ENCODE peak calls at places on chromosomes 1 and 21, in ten cellular contexts. A is KG1; D is AG09309; P is stimulated activated CD4-positive, alpha-beta T cell treated with anti-CD3 and anti-CD28 coated beads, Interleukin-12 subunit alpha, Interleukin-12 subunit beta, amount 100 ng/mL, for 4 hours; V is activated CD4-positive, alpha-beta T cell treated with anti-CD3 and anti-CD28 coated beads, Interleukin-2, amount 50 U/mL, for 48 hours; H is KBM-7; Z is CD8-positive, alpha-beta T cell; N is stimulated activated CD8-positive, alpha-beta memory T cell treated with anti-CD3 and anti-CD28 coated beads, Interleukin-4, amount 100 ng/mL, for 4 hours; I is amniotic stem cell; L is GM12864. T is an unnamed sample.

GRCh38 chr1:228161866-228162265 is 3.7 kb upstream of the IBA57 start:
- DNase-seq in P (no peak), D (no peak), L (no peak), V (no peak), H (no peak), I (no peak), Z (no peak), A (no peak), N (no peak), T (no peak)

GRCh38 chr21:14453339-14453738 is 70.4 kb upstream of the HSPA13 start:
- DNase-seq in N (no peak), Z (no peak), L (peak; percentile 67), D (no peak), P (no peak), I (no peak), H (peak; percentile 37), V (peak; percentile 30), A (no peak), T (no peak)

GRCh38 chr1:2612591-2613365 is 20.0 kb downstream of the MMEL1 start:
- DNase-seq in N (no peak), A (no peak), P (no peak), I (no peak), D (no peak), Z (no peak), V (no peak), L (no peak), H (no peak), T (no peak)

GRCh38 chr21:29258626-29259335 is 39.9 kb upstream of the BACH1 start:
- DNase-seq in D (peak; percentile 74), N (no peak), A (no peak), H (no peak), Z (no peak), L (no peak), P (no peak), I (peak; percentile 58), V (no peak), T (peak; percentile 89)

GRCh38 chr1:53783056-53783455 is 44.1 kb upstream of the GLIS1 start:
- DNase-seq in A (no peak), N (no peak), D (no peak), H (no peak), L (no peak), V (peak; percentile 19), Z (no peak), I (no peak), P (no peak), T (no peak)

GRCh38 chr1:244347942-244348341 is 103.8 kb downstream of the ADSS2 start:
- DNase-seq in H (no peak), A (no peak), L (no peak), N (no peak), I (no peak), V (no peak), D (no peak), P (no peak), Z (no peak), T (peak; percentile 26)

GRCh38 chr1:240155605-240156004 is 63.9 kb downstream of the FMN2 start:
- DNase-seq in V (no peak), A (no peak), D (no peak), N (no peak), H (no peak), I (no peak), Z (no peak), L (no peak), P (no peak), T (no peak)

GRCh38 chr1:185813401-185813979 is 79.3 kb downstream of the HMCN1 start:
- DNase-seq in P (no peak), L (peak; percentile 3), D (peak; percentile 35), I (peak; percentile 42), N (no peak), A (no peak), H (peak; percentile 37), V (no peak), Z (no peak), T (peak; percentile 80)

GRCh38 chr21:46379691-46380090 is 55.7 kb downstream of the PCNT start:
- DNase-seq in A (no peak), V (no peak), Z (no peak), H (no peak), P (no peak), N (no peak), L (no peak), D (no peak), I (no peak), T (no peak)

GRCh38 chr1:28086651-28087050 is 1.8 kb downstream of the EYA3 start:
- DNase-seq in H (no peak), N (no peak), I (no peak), L (no peak), A (no peak), D (no peak), V (no peak), P (no peak), Z (no peak), T (no peak)

GRCh38 chr1:182169203-182169602 is 107.7 kb upstream of the ZNF648 start:
- DNase-seq in D (no peak), V (no peak), H (no peak), N (no peak), I (no peak), Z (no peak), L (no peak), A (no peak), P (no peak), T (no peak)

GRCh38 chr1:178055093-178055492 is 38.8 kb upstream of the RASAL2 start:
- DNase-seq in P (no peak), I (no peak), L (no peak), N (no peak), A (peak; percentile 22), H (peak; percentile 74), Z (no peak), D (no peak), V (no peak), T (peak; percentile 86)

GRCh38 chr1:54255026-54255425 is 55.1 kb downstream of the MRPL37 start:
- DNase-seq in H (no peak), V (no peak), P (no peak), D (no peak), L (no peak), A (no peak), I (no peak), Z (no peak), N (no peak), T (no peak)

GRCh38 chr1:192630521-192631287 is 5.2 kb upstream of the RGS13 start:
- DNase-seq in D (no peak), A (no peak), P (no peak), H (no peak), V (no peak), L (no peak), I (no peak), N (no peak), Z (no peak), T (no peak)

GRCh38 chr1:177091036-177091435 is 73.5 kb downstream of the ASTN1 start:
- DNase-seq in H (no peak), L (no peak), I (no peak), A (no peak), D (no peak), Z (no peak), V (no peak), N (no peak), P (no peak), T (peak; percentile 14)

GRCh38 chr1:172537366-172537765 is 4.4 kb downstream of the SUCO start:
- DNase-seq in I (no peak), N (no peak), Z (no peak), H (no peak), L (no peak), V (no peak), D (no peak), A (no peak), P (no peak), T (peak; percentile 6)

GRCh38 chr1:169235568-169235967 is 129.1 kb downstream of the ATP1B1 start:
- DNase-seq in H (no peak), P (no peak), A (no peak), N (no peak), I (no peak), V (no peak), D (no peak), L (no peak), Z (no peak), T (no peak)

GRCh38 chr21:15159382-15160020 is 94.7 kb upstream of the NRIP1 start:
- DNase-seq in L (no peak), I (no peak), A (no peak), P (no peak), N (no peak), H (no peak), D (no peak), V (no peak), Z (no peak), T (no peak)

GRCh38 chr1:168613038-168613451 is 36.6 kb downstream of the XCL1 start:
- DNase-seq in H (no peak), N (no peak), A (no peak), V (no peak), P (no peak), D (no peak), L (no peak), I (no peak), Z (no peak), T (no peak)

GRCh38 chr1:209302777-209303642 is 280.5 kb upstream of the CAMK1G start:
- DNase-seq in V (no peak), D (no peak), L (no peak), P (no peak), I (no peak), N (no peak), A (no peak), Z (no peak), H (no peak), T (peak; percentile 14)

GRCh38 chr1:246837418-246838117 is 94.2 kb downstream of the AHCTF1 start:
- DNase-seq in L (no peak), D (no peak), Z (no peak), P (no peak), I (no peak), H (no peak), N (no peak), A (no peak), V (no peak), T (peak; percentile 57)

GRCh38 chr21:44436958-44437357 is 18.4 kb upstream of the LRRC3 start:
- DNase-seq in H (no peak), A (no peak), V (no peak), Z (no peak), I (no peak), N (no peak), P (no peak), L (no peak), D (no peak), T (no peak)

GRCh38 chr1:87399701-87400100 is 71.0 kb downstream of the LMO4 start:
- DNase-seq in L (no peak), H (no peak), I (no peak), V (no peak), N (no peak), D (no peak), A (no peak), Z (no peak), P (no peak), T (no peak)

GRCh38 chr1:44677201-44677520 is 2.6 kb downstream of the ARMH1 start:
- DNase-seq in L (peak; percentile 41), P (no peak), Z (no peak), V (no peak), A (no peak), H (peak; percentile 69), N (no peak), D (no peak), I (no peak), T (peak; percentile 66)

GRCh38 chr1:121471517-121471916 is 286.7 kb downstream of the SRGAP2C start:
- DNase-seq in V (no peak), D (no peak), I (no peak), H (no peak), N (no peak), L (peak; percentile 7), A (no peak), Z (no peak), P (no peak), T (no peak)

T was measured in MCF 10A.